ENCODE peak calls at places on chromosomes 4 and X, in four cellular contexts. C is A549, H is MM.1S, F is tibial nerve. G is an unnamed sample.

GRCh38 chrX:24498975-24499374 is 33.9 kb downstream of the PDK3 start:
- DNase-seq in C (peak; percentile 25), H (peak; percentile 61), F (no peak), G (peak; percentile 53)

GRCh38 chrX:100913111-100913510 is 15.6 kb downstream of the XKRX start:
- DNase-seq in H (no peak), C (no peak), F (no peak), G (no peak)

GRCh38 chr4:3791910-3792542 is 25.8 kb downstream of the ADRA2C start:
- DNase-seq in C (no peak), F (no peak), H (peak; percentile 55), G (no peak)

GRCh38 chr4:85557016-85557901 is 82.3 kb downstream of the ARHGAP24 start:
- DNase-seq in C (no peak), H (no peak), F (no peak), G (no peak)

GRCh38 chr4:152478456-152479237 is 57.2 kb downstream of the FBXW7 start:
- DNase-seq in C (no peak), H (no peak), F (no peak), G (no peak)

GRCh38 chr4:134936014-134936413 is 734.4 kb upstream of the PABPC4L start:
- DNase-seq in H (no peak), F (no peak), C (no peak), G (no peak)

GRCh38 chrX:147364896-147365295 is 546.8 kb upstream of the FMR1 start:
- DNase-seq in F (no peak), H (no peak), C (no peak), G (no peak)

GRCh38 chr4:176193898-176194297 is 1.5 kb downstream of the SPATA4 start:
- DNase-seq in F (no peak), H (no peak), C (no peak), G (no peak)

GRCh38 chr4:36206586-36206985 is 37.7 kb downstream of the ARAP2 start:
- DNase-seq in F (no peak), H (no peak), C (no peak), G (no peak)

GRCh38 chr4:138248058-138248457 is 5.9 kb upstream of the SLC7A11 start:
- DNase-seq in H (no peak), F (no peak), C (no peak), G (no peak)

GRCh38 chrX:20060961-20061868 is 55.5 kb downstream of the MAP7D2 start:
- DNase-seq in H (peak; percentile 75), C (no peak), F (no peak), G (no peak)

GRCh38 chr4:168677063-168677462 is 180.2 kb downstream of the PALLD start:
- DNase-seq in C (no peak), H (no peak), F (no peak), G (no peak)

GRCh38 chrX:73390628-73391567 is 56.0 kb upstream of the CDX4 start:
- DNase-seq in C (no peak), H (no peak), F (no peak), G (no peak)

DNA sequence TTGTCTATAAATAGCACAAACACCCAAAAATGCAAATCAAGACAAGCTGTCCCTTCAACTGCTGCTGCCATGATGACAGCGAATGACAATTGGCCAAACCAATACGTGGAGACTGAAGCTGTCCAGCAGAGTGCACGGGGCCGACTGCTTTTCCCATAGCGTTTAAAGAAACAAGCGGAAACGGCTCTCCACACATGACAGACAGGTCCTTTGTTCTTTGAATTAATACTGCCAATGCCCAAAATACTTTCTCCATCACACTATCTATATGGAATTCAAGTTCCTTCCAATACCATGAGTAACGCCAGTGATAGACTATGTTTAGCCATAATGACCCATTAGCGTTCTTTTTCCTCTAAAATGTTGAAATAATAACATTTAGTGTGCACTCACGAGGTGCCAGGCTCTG is 35.5 kb downstream of the AFAP1 start:
- DNase-seq in H (no peak), F (no peak), C (no peak), G (no peak)
- H3K27ac ChIP-seq in H (no peak overlapping the region), F (no peak overlapping the region), C (peak overlapping the region; percentile 82), G (no peak overlapping the region)

GRCh38 chr4:646460-646859 is 21.1 kb downstream of the PDE6B start:
- DNase-seq in H (no peak), C (no peak), F (no peak), G (no peak)
- H3K9me3 ChIP-seq in H (no peaks in the 10 kb centered on the region), C (peaks cover 4% of the 10 kb centered on the region), F (no peaks in the 10 kb centered on the region), G (no peaks in the 10 kb centered on the region)

DNA sequence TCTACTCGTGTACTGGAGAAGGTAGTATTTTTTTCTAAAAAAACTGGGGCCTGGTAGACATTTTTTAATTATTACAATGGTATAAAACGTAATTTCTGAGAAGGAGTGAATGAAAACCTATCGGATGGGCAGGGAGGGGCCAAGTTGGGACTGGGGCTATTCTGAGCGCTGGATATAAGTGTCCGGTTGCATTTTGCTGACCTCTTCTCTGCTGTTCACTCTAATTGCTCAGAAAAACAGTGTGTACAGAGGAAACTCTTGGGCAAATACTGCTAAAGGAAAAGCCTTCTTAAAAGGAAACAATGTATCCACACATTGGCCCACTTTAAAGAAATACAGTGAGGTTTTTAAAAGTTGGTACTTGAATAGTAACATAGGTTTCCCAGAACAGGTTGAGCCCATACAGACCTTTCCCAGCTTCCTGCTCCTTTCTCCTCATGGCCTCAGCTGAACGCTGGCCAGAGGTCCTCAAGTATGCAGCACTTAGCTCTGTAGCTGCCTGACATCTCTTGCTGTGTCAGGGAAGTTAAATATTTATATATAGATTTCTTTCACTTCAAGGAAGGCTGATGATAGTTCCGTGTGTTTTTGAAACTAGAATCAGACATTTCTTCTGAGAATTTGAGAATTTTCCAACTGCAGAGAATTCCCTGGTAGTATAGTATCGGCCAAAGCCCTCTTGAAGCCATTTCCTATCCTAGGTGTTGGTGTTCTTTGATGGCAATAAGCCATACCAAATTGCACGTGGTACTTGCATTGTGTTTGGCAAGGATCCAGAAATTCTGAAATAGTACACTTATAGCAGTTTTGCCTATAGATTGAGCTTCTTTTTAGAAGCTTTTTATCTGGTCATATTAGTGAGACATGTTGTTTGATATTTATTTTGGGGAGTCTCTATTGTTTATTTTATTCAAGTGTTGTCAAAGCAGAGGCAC is 97.1 kb upstream of the SLC4A4 start:
- DNase-seq in F (no peak), C (no peak), H (no peak), G (no peak)
- H3K4me3 ChIP-seq in F (no peak overlapping the region), C (no peak overlapping the region), H (no peak overlapping the region), G (no peak overlapping the region)

DNA sequence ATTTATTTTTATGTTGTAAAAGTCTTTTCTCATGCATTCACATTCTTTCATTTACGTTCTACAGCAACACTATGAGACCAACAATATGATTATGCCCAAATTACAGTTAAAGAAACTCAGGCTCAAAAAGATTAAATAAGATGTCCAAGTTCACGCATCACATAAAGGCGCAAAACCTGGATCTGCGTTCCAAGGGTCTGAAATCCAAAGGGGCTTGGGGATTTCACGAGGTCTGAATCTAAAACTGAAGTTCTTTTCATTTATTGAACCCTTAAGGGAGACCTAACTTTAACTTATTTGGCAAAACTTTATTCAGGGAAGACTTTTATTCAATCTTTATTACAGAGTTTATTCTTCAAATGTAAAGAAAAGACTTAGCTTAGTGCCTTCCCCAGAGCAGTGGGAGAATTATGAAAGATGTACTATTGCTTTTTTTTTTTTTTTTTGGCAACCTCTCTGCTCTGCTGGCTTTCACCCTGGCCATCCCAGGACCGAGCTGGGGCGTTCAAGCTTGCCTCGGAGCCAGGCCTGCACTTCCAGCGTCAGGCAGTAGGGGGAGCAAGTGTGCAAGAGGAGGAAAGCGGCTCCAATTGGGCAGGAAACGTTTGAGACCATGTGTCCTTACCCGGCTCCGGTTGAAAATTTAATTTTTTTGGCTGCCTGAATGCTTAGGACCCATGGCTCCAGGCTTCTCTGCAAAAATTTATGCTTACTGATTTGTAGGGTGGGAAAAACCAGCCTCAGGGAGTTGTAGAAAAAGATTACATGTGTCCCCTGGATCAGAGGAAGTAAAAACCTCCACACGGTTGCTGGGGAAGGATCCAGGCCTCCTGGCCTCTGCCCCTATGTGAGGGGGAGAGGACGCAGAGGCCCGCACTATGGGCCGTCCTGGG is 344.3 kb upstream of the KLF3 start:
- DNase-seq in H (peak; percentile 91), C (peak; percentile 71), F (peak; percentile 100), G (peak; percentile 75)
- H3K27ac ChIP-seq in H (peak overlapping the region; percentile 82), C (peak overlapping the region; percentile 89), F (peak overlapping the region; percentile 83), G (peak overlapping the region; percentile 20)

GRCh38 chrX:67094061-67094460 is 449.8 kb upstream of the AR start:
- DNase-seq in H (no peak), F (no peak), C (no peak), G (no peak)
- H3K9me3 ChIP-seq in H (no peaks in the 10 kb centered on the region), F (no peaks in the 10 kb centered on the region), C (no peaks in the 10 kb centered on the region), G (no peaks in the 10 kb centered on the region)

GRCh38 chr4:56655627-56656345 is 25.3 kb downstream of the HOPX start:
- DNase-seq in H (no peak), F (no peak), C (no peak), G (no peak)
- H3K4me3 ChIP-seq in H (peak overlapping the region; percentile 63), F (peak overlapping the region; percentile 43), C (no peak overlapping the region), G (peak overlapping the region; percentile 50)

GRCh38 chrX:103396660-103397059 is 20.3 kb downstream of the BEX3 start:
- DNase-seq in C (no peak), F (no peak), H (no peak), G (no peak)

GRCh38 chrX:103397707-103398106 is 21.4 kb downstream of the BEX3 start:
- DNase-seq in C (no peak), F (no peak), H (no peak), G (no peak)

GRCh38 chrX:103398321-103398937 is 22.1 kb downstream of the BEX3 start:
- DNase-seq in F (no peak), H (no peak), C (peak; percentile 11), G (no peak)

GRCh38 chrX:103393487-103393886 is 17.1 kb downstream of the BEX3 start:
- DNase-seq in F (no peak), C (no peak), H (no peak), G (no peak)

GRCh38 chrX:103396186-103396585 is 19.8 kb downstream of the BEX3 start:
- DNase-seq in F (no peak), C (no peak), H (no peak), G (no peak)
- H3K27ac ChIP-seq in F (no peak overlapping the region), C (no peak overlapping the region), H (no peak overlapping the region), G (no peak overlapping the region)

GRCh38 chrX:67426946-67427345 is 116.9 kb upstream of the AR start:
- DNase-seq in F (no peak), H (no peak), C (no peak), G (no peak)
- H3K9me3 ChIP-seq in F (no peaks in the 10 kb centered on the region), H (no peaks in the 10 kb centered on the region), C (no peaks in the 10 kb centered on the region), G (no peaks in the 10 kb centered on the region)

GRCh38 chr4:26020083-26020668 is 106.2 kb downstream of the SMIM20 start:
- DNase-seq in F (no peak), C (no peak), H (no peak), G (no peak)

GRCh38 chr4:26023191-26023972 is 109.4 kb downstream of the SMIM20 start:
- DNase-seq in F (no peak), H (no peak), C (no peak), G (no peak)

GRCh38 chr4:26020896-26021295 is 106.9 kb downstream of the SMIM20 start:
- DNase-seq in H (no peak), C (no peak), F (no peak), G (no peak)

GRCh38 chr4:26022346-26022891 is 108.4 kb downstream of the SMIM20 start:
- DNase-seq in C (peak; percentile 51), F (no peak), H (no peak), G (no peak)

GRCh38 chr4:26021417-26022345 is 107.7 kb downstream of the SMIM20 start:
- DNase-seq in C (peak; percentile 8), F (no peak), H (no peak), G (no peak)
- H3K4me3 ChIP-seq in C (peak overlapping the region; percentile 20), F (no peak overlapping the region), H (no peak overlapping the region), G (no peak overlapping the region)

DNA sequence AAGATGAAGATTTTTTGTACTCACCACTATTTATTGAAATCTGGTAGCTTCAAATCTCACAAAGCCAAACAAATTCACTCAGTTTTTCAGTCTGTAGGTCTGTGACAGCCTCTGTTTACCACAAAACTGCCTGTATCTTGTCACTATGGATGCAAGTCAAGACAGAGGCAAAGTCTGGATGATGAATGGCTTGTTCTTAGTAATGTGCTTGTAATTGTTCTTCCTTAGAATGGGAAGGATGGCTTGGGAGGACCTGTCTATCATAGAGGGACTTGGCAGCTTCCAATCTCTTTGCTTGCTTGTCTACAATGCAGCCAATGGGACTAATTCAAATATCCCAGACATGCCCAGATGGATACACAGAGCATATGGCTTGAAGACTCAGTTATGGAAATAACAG is 141.2 kb upstream of the SCML1 start:
- DNase-seq in H (no peak), F (no peak), C (no peak), G (no peak)
- H3K27ac ChIP-seq in H (no peak overlapping the region), F (no peak overlapping the region), C (peak overlapping the region; percentile 77), G (no peak overlapping the region)

G was measured in CD8-positive, alpha-beta memory T cell.